ENCODE peak calls at places on chromosomes 1 and 21, in seven cellular contexts. One of them, this sample, is unnamed.

GRCh38 chr1:68313736-68314594 is 81.6 kb upstream of the WLS start:
- DNase-seq in germinal center: no peak
- DNase-seq in HTR-8/SVneo: no peak
- DNase-seq in activated CD4-positive, alpha-beta T cell treated with anti-CD3 and anti-CD28 coated beads, Interleukin-2, amount 10 ng/mL, durations not matched to agents 7 days and 5 days: no peak
- DNase-seq in omental fat pad: no peak
- DNase-seq in lung: no peak
- DNase-seq in NCI-H446: no peak
- DNase-seq in this sample: peak

GRCh38 chr1:56948403-56949023 is 17.3 kb downstream of the C8B start:
- DNase-seq in HTR-8/SVneo: no peak
- DNase-seq in germinal center: no peak
- DNase-seq in lung: no peak
- DNase-seq in omental fat pad: no peak
- DNase-seq in activated CD4-positive, alpha-beta T cell treated with anti-CD3 and anti-CD28 coated beads, Interleukin-2, amount 10 ng/mL, durations not matched to agents 7 days and 5 days: no peak
- DNase-seq in NCI-H446: no peak
- DNase-seq in this sample: no peak

GRCh38 chr1:71511505-71511904 is 430.7 kb upstream of the ZRANB2 start:
- DNase-seq in omental fat pad: no peak
- DNase-seq in germinal center: no peak
- DNase-seq in NCI-H446: no peak
- DNase-seq in activated CD4-positive, alpha-beta T cell treated with anti-CD3 and anti-CD28 coated beads, Interleukin-2, amount 10 ng/mL, durations not matched to agents 7 days and 5 days: no peak
- DNase-seq in lung: no peak
- DNase-seq in HTR-8/SVneo: no peak
- DNase-seq in this sample: no peak

GRCh38 chr21:34602061-34602460 is 12.9 kb downstream of the RCAN1 start:
- DNase-seq in omental fat pad: no peak
- DNase-seq in HTR-8/SVneo: no peak
- DNase-seq in germinal center: no peak
- DNase-seq in activated CD4-positive, alpha-beta T cell treated with anti-CD3 and anti-CD28 coated beads, Interleukin-2, amount 10 ng/mL, durations not matched to agents 7 days and 5 days: no peak
- DNase-seq in NCI-H446: no peak
- DNase-seq in lung: no peak
- DNase-seq in this sample: no peak

GRCh38 chr1:60281360-60281932 is 207.9 kb upstream of the C1orf87 start:
- DNase-seq in germinal center: no peak
- DNase-seq in omental fat pad: peak
- DNase-seq in NCI-H446: peak
- DNase-seq in lung: peak
- DNase-seq in activated CD4-positive, alpha-beta T cell treated with anti-CD3 and anti-CD28 coated beads, Interleukin-2, amount 10 ng/mL, durations not matched to agents 7 days and 5 days: peak
- DNase-seq in HTR-8/SVneo: peak
- DNase-seq in this sample: peak

GRCh38 chr1:41776896-41777431 is 141.8 kb downstream of the HIVEP3 start:
- DNase-seq in germinal center: no peak
- DNase-seq in lung: peak
- DNase-seq in NCI-H446: no peak
- DNase-seq in HTR-8/SVneo: no peak
- DNase-seq in activated CD4-positive, alpha-beta T cell treated with anti-CD3 and anti-CD28 coated beads, Interleukin-2, amount 10 ng/mL, durations not matched to agents 7 days and 5 days: no peak
- DNase-seq in omental fat pad: no peak
- DNase-seq in this sample: no peak

GRCh38 chr1:66445492-66446181 is 88.3 kb upstream of the SGIP1 start:
- DNase-seq in activated CD4-positive, alpha-beta T cell treated with anti-CD3 and anti-CD28 coated beads, Interleukin-2, amount 10 ng/mL, durations not matched to agents 7 days and 5 days: peak
- DNase-seq in NCI-H446: no peak
- DNase-seq in omental fat pad: no peak
- DNase-seq in germinal center: peak
- DNase-seq in HTR-8/SVneo: no peak
- DNase-seq in lung: no peak
- DNase-seq in this sample: no peak

GRCh38 chr1:2588661-2589330 is 2.2 kb downstream of the PRXL2B start:
- DNase-seq in germinal center: no peak
- DNase-seq in activated CD4-positive, alpha-beta T cell treated with anti-CD3 and anti-CD28 coated beads, Interleukin-2, amount 10 ng/mL, durations not matched to agents 7 days and 5 days: no peak
- DNase-seq in omental fat pad: no peak
- DNase-seq in lung: no peak
- DNase-seq in HTR-8/SVneo: no peak
- DNase-seq in NCI-H446: no peak
- DNase-seq in this sample: no peak

GRCh38 chr1:58249729-58250586 is 296.6 kb downstream of the OMA1 start:
- DNase-seq in NCI-H446: peak
- DNase-seq in omental fat pad: no peak
- DNase-seq in germinal center: peak
- DNase-seq in activated CD4-positive, alpha-beta T cell treated with anti-CD3 and anti-CD28 coated beads, Interleukin-2, amount 10 ng/mL, durations not matched to agents 7 days and 5 days: no peak
- DNase-seq in HTR-8/SVneo: peak
- DNase-seq in lung: no peak
- DNase-seq in this sample: peak

GRCh38 chr1:210822897-210823296 is 311.1 kb downstream of the KCNH1 start:
- DNase-seq in omental fat pad: no peak
- DNase-seq in lung: no peak
- DNase-seq in activated CD4-positive, alpha-beta T cell treated with anti-CD3 and anti-CD28 coated beads, Interleukin-2, amount 10 ng/mL, durations not matched to agents 7 days and 5 days: no peak
- DNase-seq in germinal center: no peak
- DNase-seq in HTR-8/SVneo: no peak
- DNase-seq in NCI-H446: no peak
- DNase-seq in this sample: no peak

GRCh38 chr1:230909974-230910754 is 41.8 kb upstream of the C1orf198 start:
- DNase-seq in omental fat pad: no peak
- DNase-seq in lung: no peak
- DNase-seq in NCI-H446: peak
- DNase-seq in HTR-8/SVneo: no peak
- DNase-seq in germinal center: no peak
- DNase-seq in activated CD4-positive, alpha-beta T cell treated with anti-CD3 and anti-CD28 coated beads, Interleukin-2, amount 10 ng/mL, durations not matched to agents 7 days and 5 days: no peak
- DNase-seq in this sample: no peak

GRCh38 chr1:199404191-199404590 is 623.3 kb upstream of the NR5A2 start:
- DNase-seq in germinal center: no peak
- DNase-seq in lung: no peak
- DNase-seq in HTR-8/SVneo: no peak
- DNase-seq in NCI-H446: peak
- DNase-seq in omental fat pad: no peak
- DNase-seq in activated CD4-positive, alpha-beta T cell treated with anti-CD3 and anti-CD28 coated beads, Interleukin-2, amount 10 ng/mL, durations not matched to agents 7 days and 5 days: no peak
- DNase-seq in this sample: peak

GRCh38 chr1:30562559-30562958 is 160.8 kb downstream of the MATN1 start:
- DNase-seq in omental fat pad: no peak
- DNase-seq in HTR-8/SVneo: no peak
- DNase-seq in NCI-H446: no peak
- DNase-seq in germinal center: no peak
- DNase-seq in activated CD4-positive, alpha-beta T cell treated with anti-CD3 and anti-CD28 coated beads, Interleukin-2, amount 10 ng/mL, durations not matched to agents 7 days and 5 days: no peak
- DNase-seq in lung: no peak
- DNase-seq in this sample: no peak

GRCh38 chr1:36542962-36543515 is 60.3 kb upstream of the CSF3R start:
- DNase-seq in omental fat pad: no peak
- DNase-seq in HTR-8/SVneo: peak
- DNase-seq in lung: no peak
- DNase-seq in germinal center: no peak
- DNase-seq in NCI-H446: peak
- DNase-seq in activated CD4-positive, alpha-beta T cell treated with anti-CD3 and anti-CD28 coated beads, Interleukin-2, amount 10 ng/mL, durations not matched to agents 7 days and 5 days: no peak
- DNase-seq in this sample: peak

GRCh38 chr1:3352952-3353331 is 101.5 kb upstream of the ARHGEF16 start:
- DNase-seq in germinal center: no peak
- DNase-seq in omental fat pad: no peak
- DNase-seq in activated CD4-positive, alpha-beta T cell treated with anti-CD3 and anti-CD28 coated beads, Interleukin-2, amount 10 ng/mL, durations not matched to agents 7 days and 5 days: no peak
- DNase-seq in HTR-8/SVneo: no peak
- DNase-seq in lung: no peak
- DNase-seq in NCI-H446: no peak
- DNase-seq in this sample: no peak

GRCh38 chr1:59061876-59062275 is 235.0 kb upstream of the FGGY start:
- DNase-seq in lung: peak
- DNase-seq in HTR-8/SVneo: no peak
- DNase-seq in omental fat pad: no peak
- DNase-seq in activated CD4-positive, alpha-beta T cell treated with anti-CD3 and anti-CD28 coated beads, Interleukin-2, amount 10 ng/mL, durations not matched to agents 7 days and 5 days: no peak
- DNase-seq in NCI-H446: no peak
- DNase-seq in germinal center: no peak
- DNase-seq in this sample: no peak

GRCh38 chr21:42021751-42022430 is 11.7 kb upstream of the ZBTB21 start:
- DNase-seq in lung: no peak
- DNase-seq in NCI-H446: no peak
- DNase-seq in omental fat pad: no peak
- DNase-seq in HTR-8/SVneo: no peak
- DNase-seq in germinal center: no peak
- DNase-seq in activated CD4-positive, alpha-beta T cell treated with anti-CD3 and anti-CD28 coated beads, Interleukin-2, amount 10 ng/mL, durations not matched to agents 7 days and 5 days: no peak
- DNase-seq in this sample: no peak

GRCh38 chr1:44740179-44740617 is 561 bp downstream of the KIF2C start:
- DNase-seq in HTR-8/SVneo: no peak
- DNase-seq in germinal center: no peak
- DNase-seq in lung: no peak
- DNase-seq in NCI-H446: no peak
- DNase-seq in activated CD4-positive, alpha-beta T cell treated with anti-CD3 and anti-CD28 coated beads, Interleukin-2, amount 10 ng/mL, durations not matched to agents 7 days and 5 days: no peak
- DNase-seq in omental fat pad: no peak
- DNase-seq in this sample: no peak

GRCh38 chr1:118013938-118014337 is 84.4 kb downstream of the WDR3 start:
- DNase-seq in omental fat pad: no peak
- DNase-seq in germinal center: no peak
- DNase-seq in HTR-8/SVneo: no peak
- DNase-seq in activated CD4-positive, alpha-beta T cell treated with anti-CD3 and anti-CD28 coated beads, Interleukin-2, amount 10 ng/mL, durations not matched to agents 7 days and 5 days: no peak
- DNase-seq in lung: no peak
- DNase-seq in NCI-H446: no peak
- DNase-seq in this sample: no peak

GRCh38 chr1:156089704-156090103 is 7.4 kb upstream of the MEX3A start:
- DNase-seq in activated CD4-positive, alpha-beta T cell treated with anti-CD3 and anti-CD28 coated beads, Interleukin-2, amount 10 ng/mL, durations not matched to agents 7 days and 5 days: no peak
- DNase-seq in omental fat pad: no peak
- DNase-seq in NCI-H446: no peak
- DNase-seq in HTR-8/SVneo: no peak
- DNase-seq in germinal center: no peak
- DNase-seq in lung: no peak
- DNase-seq in this sample: no peak

GRCh38 chr1:221939598-221939997 is 197.7 kb upstream of the DUSP10 start:
- DNase-seq in lung: no peak
- DNase-seq in activated CD4-positive, alpha-beta T cell treated with anti-CD3 and anti-CD28 coated beads, Interleukin-2, amount 10 ng/mL, durations not matched to agents 7 days and 5 days: no peak
- DNase-seq in omental fat pad: no peak
- DNase-seq in HTR-8/SVneo: no peak
- DNase-seq in NCI-H446: peak
- DNase-seq in germinal center: peak
- DNase-seq in this sample: peak

GRCh38 chr1:13224480-13225060 is 1.4 kb downstream of the PRAMEF18 start:
- DNase-seq in NCI-H446: no peak
- DNase-seq in HTR-8/SVneo: no peak
- DNase-seq in activated CD4-positive, alpha-beta T cell treated with anti-CD3 and anti-CD28 coated beads, Interleukin-2, amount 10 ng/mL, durations not matched to agents 7 days and 5 days: no peak
- DNase-seq in lung: peak
- DNase-seq in omental fat pad: no peak
- DNase-seq in germinal center: no peak
- DNase-seq in this sample: no peak

GRCh38 chr1:17438977-17439249 is 564 bp downstream of the RCC2 start:
- DNase-seq in activated CD4-positive, alpha-beta T cell treated with anti-CD3 and anti-CD28 coated beads, Interleukin-2, amount 10 ng/mL, durations not matched to agents 7 days and 5 days: no peak
- DNase-seq in HTR-8/SVneo: no peak
- DNase-seq in NCI-H446: no peak
- DNase-seq in germinal center: no peak
- DNase-seq in lung: no peak
- DNase-seq in omental fat pad: no peak
- DNase-seq in this sample: no peak

GRCh38 chr1:234398849-234399381 is 25.7 kb downstream of the COA6 start:
- DNase-seq in lung: no peak
- DNase-seq in germinal center: peak
- DNase-seq in omental fat pad: no peak
- DNase-seq in activated CD4-positive, alpha-beta T cell treated with anti-CD3 and anti-CD28 coated beads, Interleukin-2, amount 10 ng/mL, durations not matched to agents 7 days and 5 days: no peak
- DNase-seq in HTR-8/SVneo: no peak
- DNase-seq in NCI-H446: no peak
- DNase-seq in this sample: no peak

GRCh38 chr1:238439483-238439882 is 548.8 kb upstream of the ZP4 start:
- DNase-seq in germinal center: no peak
- DNase-seq in lung: no peak
- DNase-seq in HTR-8/SVneo: no peak
- DNase-seq in NCI-H446: no peak
- DNase-seq in activated CD4-positive, alpha-beta T cell treated with anti-CD3 and anti-CD28 coated beads, Interleukin-2, amount 10 ng/mL, durations not matched to agents 7 days and 5 days: no peak
- DNase-seq in omental fat pad: no peak
- DNase-seq in this sample: no peak